ENCODE peak calls at places on chromosomes 12 and 14, in eight cellular contexts. P is DND-41, G is lower leg skin, B is left ventricle myocardium inferior, T is HCT116, U is A549, D is fibroblast of lung, N is lung. J is an unnamed sample.

GRCh38 chr14:56341766-56342418 is 223.7 kb downstream of the PELI2 start:
- DNase-seq in P (no peak), G (no peak), N (no peak), U (no peak), D (peak; percentile 72), T (no peak), B (no peak), J (peak; percentile 41)

GRCh38 chr14:99214701-99215100 is 57.3 kb downstream of the BCL11B start:
- DNase-seq in U (no peak), N (no peak), P (no peak), G (no peak), D (no peak), B (no peak), T (no peak), J (no peak)

GRCh38 chr12:100554608-100555077 is 18.8 kb upstream of the GAS2L3 start:
- DNase-seq in T (peak; percentile 86), G (peak; percentile 32), B (no peak), D (peak; percentile 93), N (no peak), P (peak; percentile 8), U (peak; percentile 89), J (peak; percentile 89)

GRCh38 chr12:96878704-96879103 is 28.4 kb upstream of the NEDD1 start:
- DNase-seq in B (no peak), G (no peak), T (no peak), P (no peak), D (peak; percentile 17), N (no peak), U (no peak), J (peak; percentile 75)

GRCh38 chr12:107400686-107401447 is 284.7 kb upstream of the PWP1 start:
- DNase-seq in B (no peak), P (no peak), N (no peak), D (peak; percentile 27), U (peak; percentile 47), T (no peak), G (no peak), J (no peak)

GRCh38 chr12:122437656-122438121 is 15.2 kb upstream of the CLIP1 start:
- DNase-seq in D (peak; percentile 93), G (peak; percentile 62), U (no peak), N (peak; percentile 52), T (no peak), B (peak; percentile 51), P (no peak), J (peak; percentile 70)

GRCh38 chr14:61505815-61506809 is 184.7 kb downstream of the PRKCH start:
- DNase-seq in P (no peak), U (no peak), N (no peak), T (no peak), D (peak; percentile 68), G (no peak), B (no peak), J (peak; percentile 81)

GRCh38 chr12:113040722-113041168 is 15.8 kb upstream of the DTX1 start:
- DNase-seq in B (peak; percentile 75), D (peak; percentile 31), G (peak; percentile 77), N (peak; percentile 64), U (peak; percentile 82), T (peak; percentile 59), P (no peak), J (peak; percentile 66)

GRCh38 chr14:52678591-52678990 is 16.8 kb downstream of the ERO1A start:
- DNase-seq in P (no peak), G (no peak), T (no peak), N (no peak), B (no peak), U (peak; percentile 34), D (no peak), J (no peak)

GRCh38 chr12:109952160-109952858 is 43.9 kb downstream of the GIT2 start:
- DNase-seq in P (no peak), B (no peak), U (no peak), D (no peak), G (no peak), N (no peak), T (no peak), J (no peak)

GRCh38 chr14:38079268-38079667 is 128.4 kb upstream of the SSTR1 start:
- DNase-seq in N (no peak), B (no peak), D (peak; percentile 42), T (no peak), P (no peak), G (no peak), U (peak; percentile 36), J (no peak)

GRCh38 chr14:106737025-106737424 is 1210.6 kb downstream of the TMEM121 start:
- DNase-seq in D (no peak), U (no peak), N (no peak), G (no peak), T (no peak), P (no peak), B (no peak), J (no peak)

GRCh38 chr12:50151047-50151687 is 16.0 kb downstream of the CERS5 start:
- DNase-seq in T (no peak), N (no peak), D (no peak), B (no peak), P (no peak), G (no peak), U (no peak), J (no peak)

GRCh38 chr12:94305293-94305957 is 154.2 kb downstream of the CEP83 start:
- DNase-seq in P (no peak), G (no peak), T (no peak), N (peak; percentile 48), B (no peak), D (peak; percentile 77), U (no peak), J (peak; percentile 66)

GRCh38 chr14:73712071-73712506 is 2.1 kb downstream of the PNMA1 start:
- DNase-seq in D (no peak), P (no peak), G (no peak), N (no peak), T (no peak), U (no peak), B (no peak), J (no peak)

GRCh38 chr14:75672588-75673192 is 11.6 kb downstream of the TTLL5 start:
- DNase-seq in N (no peak), B (no peak), D (no peak), T (no peak), U (no peak), P (no peak), G (no peak), J (no peak)

GRCh38 chr12:124608451-124608870 is 41.0 kb upstream of the NCOR2 start:
- DNase-seq in D (no peak), P (no peak), G (no peak), N (no peak), B (no peak), U (no peak), T (no peak), J (no peak)

DNA sequence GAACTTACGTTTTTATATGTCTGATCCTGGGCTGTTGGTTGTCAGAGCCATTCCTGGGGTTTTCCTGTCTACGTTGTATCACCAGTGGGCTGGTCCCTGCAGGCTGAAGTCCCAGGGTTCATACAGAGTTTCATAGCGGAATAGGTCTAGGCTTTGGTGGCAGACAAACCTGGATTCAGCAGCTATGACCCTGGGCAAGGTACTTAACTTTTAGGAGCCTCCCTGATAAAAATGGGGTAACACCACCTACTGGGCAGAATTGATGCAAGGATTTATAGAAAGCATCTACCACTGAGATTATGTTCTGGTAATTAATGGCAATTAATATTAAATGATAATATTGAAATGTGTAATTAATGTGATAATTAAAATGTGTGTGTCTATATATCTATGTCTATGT is 141.2 kb downstream of the SYNE2 start:
- DNase-seq in D (peak; percentile 26), U (peak; percentile 13), B (no peak), P (no peak), N (no peak), T (no peak), G (no peak), J (no peak)
- TF ChIP-seq CTCF in D (peak; percentile 36), U (peak; percentile 35), B (peak; percentile 42), P (no peak), N (no peak), T (peak; percentile 20), G (no peak), J (peak; percentile 18)

GRCh38 chr14:64507376-64508156 is 3.0 kb downstream of the ZBTB1 start:
- DNase-seq in P (no peak), B (no peak), N (no peak), D (peak; percentile 39), G (no peak), T (no peak), U (no peak), J (no peak)

GRCh38 chr14:64504897-64505771 is 564 bp downstream of the ZBTB1 start:
- DNase-seq in N (peak; percentile 88), T (peak; percentile 58), D (peak; percentile 86), U (peak; percentile 86), P (peak; percentile 91), G (peak; percentile 91), B (peak; percentile 92), J (peak; percentile 90)

GRCh38 chr14:64509036-64509435 is 4.5 kb downstream of the ZBTB1 start:
- DNase-seq in G (no peak), P (no peak), B (no peak), U (peak; percentile 21), D (no peak), T (no peak), N (no peak), J (no peak)

GRCh38 chr14:64508215-64508776 is 3.7 kb downstream of the ZBTB1 start:
- DNase-seq in N (no peak), G (no peak), P (no peak), T (no peak), D (no peak), B (no peak), U (no peak), J (no peak)

DNA sequence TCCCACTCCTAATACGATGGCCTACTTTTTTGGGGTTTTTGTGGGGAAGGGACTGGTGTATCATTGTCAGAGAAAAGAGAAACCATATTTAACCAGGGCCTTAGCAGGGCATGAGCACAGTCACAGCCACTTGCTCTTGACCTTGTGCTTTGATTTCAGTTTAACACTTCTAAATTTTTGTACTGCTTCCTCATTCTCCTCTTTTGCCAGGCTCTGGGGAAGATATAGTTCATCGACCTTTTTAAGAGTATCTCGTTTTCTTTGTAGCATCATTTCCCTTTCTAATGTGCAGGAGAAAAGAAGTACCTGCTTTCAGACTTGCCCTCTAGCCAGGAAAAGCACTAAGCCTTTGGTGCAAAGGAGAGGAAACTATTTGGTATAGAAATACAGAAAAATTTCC is 2.2 kb downstream of the ZBTB1 start:
- DNase-seq in N (no peak), U (no peak), G (no peak), P (no peak), T (no peak), D (no peak), B (no peak), J (no peak)
- H3K4me3 ChIP-seq in N (no peak overlapping the region), U (peak overlapping the region; percentile 76), G (no peak overlapping the region), P (peak overlapping the region; percentile 50), T (no peak overlapping the region), D (peak overlapping the region; percentile 23), B (peak overlapping the region; percentile 95), J (peak overlapping the region; percentile 10)

GRCh38 chr14:90726656-90727055 is 89.6 kb downstream of the TTC7B start:
- DNase-seq in P (no peak), N (peak; percentile 59), U (peak; percentile 44), B (no peak), G (peak; percentile 77), D (peak; percentile 80), T (peak; percentile 4), J (peak; percentile 80)
- TF ChIP-seq CTCF in P (no peak), N (no peak), U (no peak), B (no peak), G (no peak), D (peak; percentile 30), T (no peak), J (peak; percentile 50)

GRCh38 chr12:114530417-114530816 is 124.5 kb upstream of the TBX5 start:
- DNase-seq in B (no peak), N (no peak), T (no peak), P (no peak), D (no peak), G (no peak), U (no peak), J (no peak)

GRCh38 chr12:114528766-114529165 is 122.8 kb upstream of the TBX5 start:
- DNase-seq in B (no peak), P (no peak), D (no peak), T (no peak), U (no peak), N (no peak), G (no peak), J (no peak)

GRCh38 chr12:114529956-114530355 is 124.0 kb upstream of the TBX5 start:
- DNase-seq in T (no peak), B (no peak), G (no peak), P (no peak), N (no peak), D (no peak), U (no peak), J (no peak)
- H3K4me3 ChIP-seq in T (no peak overlapping the region), B (no peak overlapping the region), G (no peak overlapping the region), P (no peak overlapping the region), N (no peak overlapping the region), D (no peak overlapping the region), U (no peak overlapping the region), J (no peak overlapping the region)

J was measured in astrocyte of the spinal cord.